ENCODE peak calls at places on chromosomes 2 and 18, in nine cellular contexts. J is endothelial cell of umbilical vein; M is cardiac muscle cell; T is spleen; S is uterus; O is naive thymus-derived CD4-positive, alpha-beta T cell; E is GM23248; R is fibroblast of lung; P is HAP-1. W is an unnamed sample.

GRCh38 chr18:23237524-23238151 is 102.4 kb downstream of the CABLES1 start:
- DNase-seq in T (peak; percentile 86), M (no peak), J (peak; percentile 84), R (peak; percentile 41), S (peak; percentile 70), E (peak; percentile 88), O (peak; percentile 27), P (no peak), W (peak; percentile 53)

GRCh38 chr2:153005051-153005450 is 286.6 kb downstream of the ARL6IP6 start:
- DNase-seq in E (no peak), T (no peak), O (no peak), P (no peak), S (no peak), J (no peak), M (no peak), R (no peak), W (no peak)

GRCh38 chr2:178825183-178825582 is 18.0 kb upstream of the TTN start:
- DNase-seq in P (no peak), T (no peak), E (peak; percentile 78), M (no peak), R (peak; percentile 55), S (no peak), J (peak; percentile 80), O (no peak), W (no peak)

GRCh38 chr2:54103454-54104314 is 11.7 kb upstream of the ACYP2 start:
- DNase-seq in R (peak; percentile 62), P (no peak), M (peak; percentile 43), S (no peak), E (peak; percentile 83), T (peak; percentile 87), O (peak; percentile 20), J (peak; percentile 91), W (no peak)

GRCh38 chr2:58146707-58147106 is 94.4 kb downstream of the FANCL start:
- DNase-seq in T (no peak), M (no peak), P (no peak), O (no peak), J (peak; percentile 41), E (peak; percentile 65), S (no peak), R (no peak), W (no peak)

GRCh38 chr2:181465686-181466375 is 8.6 kb downstream of the ITGA4 start:
- DNase-seq in S (no peak), P (no peak), T (no peak), R (peak; percentile 87), E (peak; percentile 86), M (no peak), J (no peak), O (no peak), W (no peak)

GRCh38 chr2:219178377-219179175 is 501 bp downstream of the RETREG2 start:
- DNase-seq in O (peak; percentile 51), M (peak; percentile 69), R (no peak), P (peak; percentile 11), E (peak; percentile 67), S (no peak), T (peak; percentile 94), J (no peak), W (peak; percentile 40)

GRCh38 chr2:130391872-130392670 is 36.2 kb downstream of the PTPN18 start:
- DNase-seq in O (no peak), M (peak; percentile 45), S (peak; percentile 27), R (no peak), P (no peak), T (peak; percentile 77), J (no peak), E (peak; percentile 75), W (no peak)

GRCh38 chr2:38601463-38602135 is 1.1 kb downstream of the HNRNPLL start:
- DNase-seq in M (peak; percentile 35), T (no peak), R (peak; percentile 53), E (peak; percentile 56), O (peak; percentile 22), S (no peak), P (peak; percentile 73), J (peak; percentile 60), W (no peak)

GRCh38 chr18:21740724-21741510 is at the start of gene MIB1:
- DNase-seq in M (peak; percentile 100), E (peak; percentile 67), P (no peak), T (no peak), J (no peak), R (peak; percentile 43), S (peak; percentile 99), O (peak; percentile 99), W (peak; percentile 99)

GRCh38 chr2:176997074-176997791 is 215.4 kb upstream of the HNRNPA3 start:
- DNase-seq in T (no peak), O (peak; percentile 10), P (no peak), J (peak; percentile 73), R (peak; percentile 35), M (no peak), S (no peak), E (peak; percentile 96), W (no peak)

GRCh38 chr2:207283356-207283755 is 117.6 kb upstream of the KLF7 start:
- DNase-seq in O (no peak), R (no peak), J (peak; percentile 77), P (no peak), M (no peak), T (peak; percentile 75), S (no peak), E (peak; percentile 37), W (no peak)

GRCh38 chr18:62486290-62486964 is 36.4 kb upstream of the ZCCHC2 start:
- DNase-seq in J (peak; percentile 60), M (peak; percentile 6), T (no peak), E (peak; percentile 88), S (no peak), O (no peak), R (no peak), P (no peak), W (no peak)

GRCh38 chr2:1995987-1996386 is 251.7 kb upstream of the PXDN start:
- DNase-seq in O (peak; percentile 27), S (no peak), J (no peak), T (no peak), R (no peak), M (no peak), P (no peak), E (no peak), W (no peak)

GRCh38 chr2:239164281-239164871 is 236.4 kb downstream of the HDAC4 start:
- DNase-seq in S (no peak), J (no peak), P (no peak), R (no peak), O (peak; percentile 29), E (no peak), T (peak; percentile 53), M (no peak), W (no peak)

GRCh38 chr2:35160871-35161270 is 1194.7 kb upstream of the CRIM1 start:
- DNase-seq in P (no peak), E (no peak), T (no peak), J (no peak), O (no peak), R (no peak), S (no peak), M (no peak), W (no peak)

DNA sequence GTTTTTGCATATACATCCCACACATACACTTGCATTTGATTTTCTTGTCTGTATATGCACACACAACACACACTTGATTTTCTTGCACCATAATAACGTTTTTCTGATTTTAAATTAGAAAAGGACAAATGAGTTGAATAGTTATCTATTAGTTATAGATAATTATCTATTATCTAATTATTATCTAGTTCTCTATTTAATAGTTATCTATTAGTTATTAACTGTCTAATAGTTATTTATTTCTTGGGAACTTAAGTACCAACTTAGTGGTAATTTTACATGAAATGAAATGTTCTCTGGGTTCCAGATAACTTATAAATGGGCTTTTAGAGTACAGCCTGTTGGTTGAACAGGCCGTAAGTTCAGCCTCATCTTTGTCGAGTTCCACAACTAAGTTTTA is 23.0 kb downstream of the INPP4A start:
- DNase-seq in S (no peak), E (no peak), R (no peak), P (no peak), M (no peak), J (no peak), O (no peak), T (no peak), W (no peak)
- H3K4me1 ChIP-seq in S (no peaks in the 10 kb centered on the region), E (peaks cover 15% of the 10 kb centered on the region), R (peaks cover 2% of the 10 kb centered on the region), P (peaks cover 4% of the 10 kb centered on the region), M (peaks cover 15% of the 10 kb centered on the region), J (peaks cover 20% of the 10 kb centered on the region), O (peaks cover 93% of the 10 kb centered on the region), T (peaks cover 41% of the 10 kb centered on the region), W (peaks cover 97% of the 10 kb centered on the region)

DNA sequence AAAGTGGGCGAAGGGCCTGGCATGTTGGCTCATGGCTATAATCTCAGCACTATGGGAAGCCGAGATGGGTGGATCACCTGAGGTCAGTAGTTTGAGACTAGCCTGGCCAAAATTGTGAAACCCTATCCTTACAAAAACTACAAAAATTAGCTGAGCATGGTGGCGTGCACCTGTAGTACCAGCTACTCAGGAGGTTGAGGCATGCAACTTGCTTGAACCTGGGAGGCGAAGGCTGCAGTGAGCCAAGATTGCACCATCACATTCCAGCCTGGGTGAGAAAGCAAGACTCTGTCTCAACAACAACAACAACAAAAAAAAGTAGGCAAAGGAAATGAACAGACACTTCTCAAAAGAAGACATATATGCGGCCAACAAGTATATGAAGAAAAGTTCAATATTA is 196.5 kb downstream of the RAB3GAP1 start:
- DNase-seq in R (no peak), M (no peak), J (no peak), T (no peak), S (no peak), P (no peak), O (no peak), E (no peak), W (no peak)
- H3K9me3 ChIP-seq in R (no peaks in the 10 kb centered on the region), M (no peaks in the 10 kb centered on the region), J (no peaks in the 10 kb centered on the region), T (peaks cover 31% of the 10 kb centered on the region), S (peaks cover 3% of the 10 kb centered on the region), P (no peaks in the 10 kb centered on the region), O (no peaks in the 10 kb centered on the region), E (no peaks in the 10 kb centered on the region), W (no peaks in the 10 kb centered on the region)

DNA sequence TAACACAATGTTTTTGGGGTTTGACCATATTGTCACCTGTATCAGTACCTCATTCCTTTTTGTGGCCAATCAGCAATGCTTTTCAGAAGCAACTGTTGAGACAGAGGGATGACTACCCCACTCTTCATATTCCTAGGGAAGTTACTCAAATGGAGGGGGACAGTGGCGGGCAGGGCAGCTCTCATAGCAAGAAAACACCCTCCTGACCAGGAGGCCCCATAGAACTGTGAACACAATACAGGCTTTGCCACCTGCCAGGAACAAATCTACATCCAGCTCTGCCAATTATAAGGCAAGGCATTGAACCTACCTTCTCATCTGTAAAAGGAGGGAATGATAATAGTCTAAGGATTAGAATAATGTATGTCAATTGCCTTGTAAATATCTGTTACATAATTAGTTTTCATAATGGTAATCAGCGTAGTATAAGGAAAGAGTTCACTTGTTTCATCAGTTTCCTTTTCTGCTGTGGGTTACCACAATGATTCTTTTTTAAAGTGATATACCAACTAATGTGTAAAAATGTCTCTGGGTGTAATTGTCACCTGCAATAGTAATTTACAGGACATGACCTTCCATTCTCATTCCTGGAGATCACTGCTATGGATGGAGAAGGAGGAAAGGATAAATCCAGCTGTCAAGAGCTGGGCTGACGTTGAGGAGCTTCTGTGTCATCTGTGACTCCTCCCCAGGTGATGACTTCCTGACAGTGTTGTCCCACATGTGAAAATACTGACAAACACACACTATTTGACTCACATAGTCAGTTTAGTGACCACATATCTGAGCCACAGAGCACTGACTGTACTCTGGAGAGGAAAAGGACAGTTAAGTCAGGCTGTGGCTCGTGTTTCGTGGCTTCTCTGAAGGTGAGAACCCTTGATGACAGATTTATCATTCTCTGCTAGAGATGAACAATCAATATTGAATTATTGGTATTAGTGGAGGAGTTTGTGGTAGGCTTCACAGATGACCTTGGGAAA is 13.4 kb downstream of the ALPK2 start:
- DNase-seq in J (no peak), M (no peak), P (no peak), E (peak; percentile 41), R (no peak), S (no peak), O (peak; percentile 58), T (no peak), W (peak; percentile 33)
- H3K4me1 ChIP-seq in J (no peaks in the 10 kb centered on the region), M (peaks cover 31% of the 10 kb centered on the region), P (peaks cover 9% of the 10 kb centered on the region), E (peaks cover 15% of the 10 kb centered on the region), R (no peaks in the 10 kb centered on the region), S (no peaks in the 10 kb centered on the region), O (peaks cover 36% of the 10 kb centered on the region), T (no peaks in the 10 kb centered on the region), W (peaks cover 43% of the 10 kb centered on the region)

GRCh38 chr2:69932596-69932922 is 17.6 kb downstream of the MXD1 start:
- DNase-seq in J (no peak), O (no peak), E (peak; percentile 34), T (no peak), R (no peak), S (no peak), P (no peak), M (no peak), W (no peak)
- H3K9me3 ChIP-seq in J (no peaks in the 10 kb centered on the region), O (no peaks in the 10 kb centered on the region), E (no peaks in the 10 kb centered on the region), T (no peaks in the 10 kb centered on the region), R (no peaks in the 10 kb centered on the region), S (no peaks in the 10 kb centered on the region), P (no peaks in the 10 kb centered on the region), M (no peaks in the 10 kb centered on the region), W (no peaks in the 10 kb centered on the region)